ENCODE peak calls at places on chromosomes 11 and 22, in four cellular contexts. G, K, O and P are unnamed samples.

GRCh38 chr22:32336185-32336603 is 21.5 kb upstream of the RFPL3 start:
- DNase-seq in G (no peak), K (no peak), O (no peak), P (no peak)

GRCh38 chr11:60816590-60817157 is 25.2 kb upstream of the CCDC86 start:
- DNase-seq in G (no peak), K (no peak), O (no peak), P (no peak)

GRCh38 chr11:1948389-1948788 is 1.3 kb downstream of the MRPL23 start:
- DNase-seq in G (no peak), K (no peak), O (no peak), P (no peak)

GRCh38 chr22:46538816-46539163 is 1.4 kb upstream of the CELSR1 start:
- DNase-seq in G (peak), K (no peak), O (no peak), P (no peak)

GRCh38 chr11:89583580-89583979 is 92.4 kb upstream of the NOX4 start:
- DNase-seq in G (no peak), K (no peak), O (no peak), P (peak)

GRCh38 chr11:15603208-15603607 is 488.5 kb downstream of the INSC start:
- DNase-seq in G (no peak), K (no peak), O (peak), P (no peak)

GRCh38 chr11:66313321-66314185 is 3.3 kb downstream of the CD248 start:
- DNase-seq in G (no peak), K (peak), O (no peak), P (peak)

GRCh38 chr22:41352058-41352457 is 29.7 kb upstream of the TEF start:
- DNase-seq in G (peak), K (no peak), O (no peak), P (no peak)

GRCh38 chr11:36540998-36541397 is 26.8 kb upstream of the RAG1 start:
- DNase-seq in G (peak), K (peak), O (peak), P (peak)

GRCh38 chr11:134949121-134949591 is 537.1 kb upstream of the B3GAT1 start:
- DNase-seq in G (no peak), K (no peak), O (no peak), P (peak)

GRCh38 chr11:125128450-125128849 is 17.0 kb upstream of the TMEM218 start:
- DNase-seq in G (no peak), K (no peak), O (no peak), P (no peak)

GRCh38 chr22:27019827-27020226 is 362.4 kb downstream of the MIAT start:
- DNase-seq in G (peak), K (no peak), O (no peak), P (no peak)

GRCh38 chr11:108592591-108593213 is 866 bp downstream of the EXPH5 start:
- DNase-seq in G (no peak), K (peak), O (peak), P (no peak)

GRCh38 chr11:22304337-22304961 is 33.7 kb upstream of the SLC17A6 start:
- DNase-seq in G (peak), K (no peak), O (peak), P (peak)

GRCh38 chr11:110531056-110531756 is 101.5 kb downstream of the FDX1 start:
- DNase-seq in G (no peak), K (no peak), O (no peak), P (no peak)

GRCh38 chr11:72598901-72599300 is 75.3 kb downstream of the PDE2A start:
- DNase-seq in G (peak), K (peak), O (peak), P (peak)

GRCh38 chr22:41598081-41598480 is 8.4 kb upstream of the PMM1 start:
- DNase-seq in G (no peak), K (no peak), O (no peak), P (no peak)

GRCh38 chr11:2923446-2924375 is 5.5 kb downstream of the PHLDA2 start:
- DNase-seq in G (no peak), K (no peak), O (no peak), P (no peak)

GRCh38 chr11:67057410-67057757 is 737 bp downstream of the RHOD start:
- DNase-seq in G (no peak), K (no peak), O (no peak), P (no peak)

GRCh38 chr11:17538731-17539130 is 5.5 kb downstream of the USH1C start:
- DNase-seq in G (no peak), K (no peak), O (no peak), P (no peak)

GRCh38 chr11:32893947-32894827 is 1.6 kb downstream of the QSER1 start:
- DNase-seq in G (peak), K (no peak), O (peak), P (peak)
- TF ChIP-seq NR3C1 in G (no peak), K (no peak), O (no peak), P (no peak)

GRCh38 chr11:43942651-43943356 is 367 bp downstream of the C11orf96 start:
- DNase-seq in G (peak), K (peak), O (peak), P (no peak)
- TF ChIP-seq NR3C1 in G (no peak), K (no peak), O (no peak), P (no peak)

GRCh38 chr11:120329556-120329955 is 4.5 kb downstream of the TLCD5 start:
- DNase-seq in G (no peak), K (no peak), O (no peak), P (no peak)

GRCh38 chr11:120333801-120334200 is 2.4 kb upstream of the ARHGEF12 start:
- DNase-seq in G (no peak), K (no peak), O (no peak), P (no peak)

GRCh38 chr11:120330045-120330444 is 4.9 kb downstream of the TLCD5 start:
- DNase-seq in G (no peak), K (no peak), O (no peak), P (no peak)

GRCh38 chr11:120332822-120333716 is 3.1 kb upstream of the ARHGEF12 start:
- DNase-seq in G (no peak), K (no peak), O (no peak), P (no peak)

DNA sequence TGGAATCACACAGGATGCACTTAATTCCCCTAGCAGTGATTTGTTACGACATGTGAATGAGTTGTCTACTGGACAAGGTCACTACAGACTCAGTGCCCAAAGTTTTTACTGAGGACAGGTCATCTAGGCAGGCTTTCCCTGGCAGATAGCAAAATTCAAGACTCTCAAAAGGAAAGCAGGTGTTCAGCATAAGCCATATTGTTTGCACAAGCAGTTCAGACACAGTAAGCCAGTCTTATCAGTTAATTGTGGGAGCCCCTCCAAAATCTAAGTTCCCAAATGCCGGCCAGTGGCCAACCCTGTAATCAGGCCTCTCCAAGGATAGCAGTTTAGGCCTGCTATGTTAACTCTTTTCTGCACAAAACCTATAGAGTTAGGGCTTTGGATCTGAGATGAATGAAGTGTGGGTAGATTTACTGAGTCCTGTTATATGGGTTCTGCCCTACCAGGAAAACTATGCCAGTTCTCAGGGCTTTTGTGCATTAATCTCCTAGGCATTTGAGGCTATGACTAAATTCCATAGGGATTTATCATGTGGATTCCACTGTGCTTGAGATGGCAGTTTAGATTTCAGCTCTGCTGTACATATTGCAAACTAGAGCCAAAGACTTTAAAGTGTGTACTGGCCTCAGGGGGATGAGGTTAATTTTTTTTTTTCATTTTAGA is 4.8 kb upstream of the ARHGEF12 start:
- DNase-seq in G (peak), K (no peak), O (no peak), P (no peak)
- TF ChIP-seq NR3C1 in G (no peak), K (no peak), O (no peak), P (no peak)

GRCh38 chr11:115778928-115779650 is 274.9 kb upstream of the CADM1 start:
- DNase-seq in G (no peak), K (no peak), O (no peak), P (no peak)

GRCh38 chr11:115787302-115787701 is 283.1 kb upstream of the CADM1 start:
- DNase-seq in G (no peak), K (no peak), O (no peak), P (no peak)

GRCh38 chr11:115780625-115781024 is 276.4 kb upstream of the CADM1 start:
- DNase-seq in G (no peak), K (no peak), O (no peak), P (no peak)

DNA sequence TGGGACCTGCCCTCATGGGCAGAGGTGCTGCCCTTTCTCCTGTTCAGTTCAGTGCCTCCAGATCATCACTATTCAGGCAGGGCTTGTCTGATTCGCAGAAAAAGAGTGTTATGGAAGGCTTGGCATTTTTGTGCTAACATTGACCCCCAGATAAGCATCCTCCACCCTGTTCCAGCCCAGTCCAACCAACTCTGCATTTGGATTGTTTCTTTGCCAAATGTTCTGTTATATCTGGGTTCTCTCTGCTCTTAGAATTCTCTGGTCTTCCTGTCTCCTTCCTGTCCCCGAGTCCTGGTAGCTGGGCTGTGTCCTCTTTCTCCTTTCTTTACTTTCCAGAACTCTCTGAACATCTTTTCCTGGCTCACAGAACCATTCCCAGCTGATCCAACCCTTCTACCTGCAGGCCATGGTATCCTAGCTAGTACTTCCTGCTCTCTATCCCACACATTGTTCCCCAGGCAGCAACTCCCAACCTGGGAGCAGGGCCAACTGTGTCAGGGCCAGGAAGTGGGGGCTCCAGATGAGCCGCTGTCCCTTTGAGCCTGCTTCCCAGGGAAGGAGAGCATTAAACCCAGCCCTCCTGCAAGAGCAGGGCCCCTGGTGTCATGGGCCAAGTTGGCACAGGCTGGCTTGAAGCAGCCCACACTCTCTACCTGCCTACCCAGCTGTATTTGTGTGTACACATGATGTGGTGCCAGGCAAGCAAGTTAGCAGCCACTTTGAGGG is 280.7 kb upstream of the CADM1 start:
- DNase-seq in G (no peak), K (no peak), O (no peak), P (no peak)
- TF ChIP-seq NR3C1 in G (no peak), K (no peak), O (no peak), P (no peak)

GRCh38 chr11:102111787-102112653 is 1.8 kb downstream of the YAP1 start:
- DNase-seq in G (peak), K (no peak), O (no peak), P (peak)

GRCh38 chr11:102109896-102110760 is at the start of gene YAP1:
- DNase-seq in G (peak), K (peak), O (peak), P (peak)

GRCh38 chr11:102110761-102111010 is 439 bp downstream of the YAP1 start:
- DNase-seq in G (no peak), K (no peak), O (no peak), P (no peak)

GRCh38 chr11:102112654-102112926 is 2.3 kb downstream of the YAP1 start:
- DNase-seq in G (no peak), K (no peak), O (no peak), P (no peak)

DNA sequence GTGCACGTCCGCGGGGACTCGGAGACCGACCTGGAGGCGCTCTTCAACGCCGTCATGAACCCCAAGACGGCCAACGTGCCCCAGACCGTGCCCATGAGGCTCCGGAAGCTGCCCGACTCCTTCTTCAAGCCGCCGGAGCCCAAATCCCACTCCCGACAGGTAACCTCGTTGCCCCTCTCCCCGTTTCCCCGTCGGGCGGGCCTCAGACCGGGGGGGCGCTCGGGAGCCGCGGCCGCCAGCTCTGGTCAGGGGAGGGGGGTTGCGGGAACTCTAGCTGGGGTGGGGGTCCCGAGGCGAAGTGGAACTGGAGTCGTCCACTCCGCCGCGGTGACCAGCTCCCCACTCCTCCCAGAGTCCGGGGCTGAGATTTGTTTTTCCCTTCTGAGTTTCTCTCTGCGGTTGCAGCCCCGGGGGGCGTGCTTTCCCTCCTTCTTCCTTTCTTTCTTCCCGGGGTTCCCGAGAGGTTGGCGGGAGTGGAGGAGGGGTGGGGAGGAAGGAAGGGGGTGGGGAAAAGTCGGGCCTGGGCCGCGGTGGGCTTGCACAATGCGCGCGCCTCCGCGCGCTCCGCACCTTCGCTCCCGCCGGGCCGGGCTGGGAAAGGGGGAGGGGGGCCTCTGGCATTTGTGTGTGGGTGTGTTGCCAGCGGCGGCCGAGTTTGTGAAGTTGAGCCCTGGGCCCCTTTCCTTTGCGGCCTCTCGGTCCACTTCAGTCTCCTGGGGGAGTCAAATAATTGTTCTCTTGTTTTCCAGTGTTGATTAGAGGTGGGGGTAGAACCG is 952 bp downstream of the YAP1 start:
- DNase-seq in G (peak), K (peak), O (no peak), P (peak)
- TF ChIP-seq NR3C1 in G (no peak), K (no peak), O (no peak), P (no peak)

GRCh38 chr11:116683982-116684381 is 88.8 kb downstream of the BUD13 start:
- DNase-seq in G (no peak), K (no peak), O (no peak), P (no peak)
- TF ChIP-seq NR3C1 in G (no peak), K (no peak), O (no peak), P (no peak)

GRCh38 chr11:77446911-77447629 is 26.8 kb downstream of the PAK1 start:
- DNase-seq in G (no peak), K (no peak), O (no peak), P (peak)

GRCh38 chr11:77449060-77449521 is 24.8 kb downstream of the PAK1 start:
- DNase-seq in G (no peak), K (no peak), O (no peak), P (no peak)

GRCh38 chr11:77448269-77448668 is 25.6 kb downstream of the PAK1 start:
- DNase-seq in G (no peak), K (no peak), O (no peak), P (no peak)

GRCh38 chr11:77450227-77450626 is 23.7 kb downstream of the PAK1 start:
- DNase-seq in G (no peak), K (no peak), O (no peak), P (no peak)

GRCh38 chr11:77449784-77450183 is 24.1 kb downstream of the PAK1 start:
- DNase-seq in G (no peak), K (no peak), O (no peak), P (no peak)
- TF ChIP-seq NR3C1 in G (no peak), K (no peak), O (no peak), P (no peak)

GRCh38 chr22:19811211-19811621 is 43.5 kb downstream of the GNB1L start:
- DNase-seq in G (no peak), K (no peak), O (no peak), P (no peak)
- TF ChIP-seq NR3C1 in G (no peak), K (no peak), O (no peak), P (no peak)